ENCODE peak calls at places on chromosomes 2 and 18, in eight cellular contexts. N, Q, A, F, J, I, V and L are unnamed samples. For H3K4me1, the result is how much of the 10 kb centered on the place peaks cover.

GRCh38 chr2:85178980-85179411 is 45.8 kb downstream of the TCF7L1 start:
- DNase-seq in Q (no peak), V (no peak), I (no peak), N (no peak), F (no peak), J (no peak), A (no peak), L (no peak)

GRCh38 chr2:64260817-64261216 is 116.6 kb upstream of the PELI1 start:
- DNase-seq in I (no peak), V (peak), A (peak), N (peak), Q (peak), F (no peak), J (peak), L (peak)

GRCh38 chr2:35168351-35168750 is 1187.2 kb upstream of the CRIM1 start:
- DNase-seq in Q (no peak), F (no peak), V (no peak), I (no peak), N (no peak), J (no peak), A (no peak), L (no peak)

GRCh38 chr18:61199131-61199903 is 133.9 kb upstream of the CDH20 start:
- DNase-seq in I (peak), Q (no peak), N (no peak), V (no peak), F (no peak), J (no peak), A (no peak), L (no peak)

GRCh38 chr2:65576861-65577601 is 144.6 kb upstream of the SPRED2 start:
- DNase-seq in N (no peak), V (no peak), F (no peak), J (no peak), Q (no peak), A (no peak), I (peak), L (no peak)

GRCh38 chr2:156687715-156688114 is 251.5 kb downstream of the GPD2 start:
- DNase-seq in Q (no peak), J (no peak), N (no peak), I (no peak), A (no peak), V (no peak), F (no peak), L (no peak)

GRCh38 chr2:132538331-132538855 is 121.8 kb downstream of the GPR39 start:
- DNase-seq in N (no peak), J (no peak), V (no peak), F (no peak), I (no peak), Q (no peak), A (no peak), L (no peak)

GRCh38 chr18:55763805-55764204 is 175.8 kb upstream of the TCF4 start:
- DNase-seq in V (no peak), Q (no peak), I (peak), F (no peak), N (no peak), A (no peak), J (no peak), L (no peak)

GRCh38 chr2:129139380-129139779 is 820.7 kb upstream of the HS6ST1 start:
- DNase-seq in J (no peak), Q (no peak), F (no peak), V (no peak), N (peak), A (no peak), I (no peak), L (no peak)

GRCh38 chr18:45025108-45025471 is 344.4 kb downstream of the SETBP1 start:
- DNase-seq in A (no peak), F (no peak), J (no peak), I (no peak), Q (no peak), V (no peak), N (no peak), L (no peak)

GRCh38 chr2:182077451-182078142 is 91.9 kb downstream of the PPP1R1C start:
- DNase-seq in F (peak), N (peak), J (peak), Q (peak), V (no peak), A (peak), I (peak), L (peak)

GRCh38 chr2:112149194-112149593 is 11.0 kb downstream of the FBLN7 start:
- DNase-seq in J (no peak), F (no peak), Q (no peak), A (no peak), V (no peak), I (no peak), N (no peak), L (no peak)

GRCh38 chr18:23662309-23663263 is at the start of gene ANKRD29:
- DNase-seq in F (peak), A (peak), I (peak), V (peak), Q (peak), J (no peak), N (peak), L (peak)

GRCh38 chr2:234254783-234255521 is 204.4 kb downstream of the SPP2 start:
- DNase-seq in N (no peak), J (no peak), Q (no peak), V (no peak), F (no peak), A (no peak), I (peak), L (no peak)

GRCh38 chr18:10942998-10943397 is 206.4 kb downstream of the PIEZO2 start:
- DNase-seq in I (no peak), V (no peak), F (no peak), A (no peak), Q (no peak), J (no peak), N (no peak), L (no peak)

GRCh38 chr2:63064197-63064596 is 13.6 kb downstream of the OTX1 start:
- DNase-seq in N (no peak), V (no peak), I (no peak), F (no peak), J (no peak), A (no peak), Q (no peak), L (no peak)

GRCh38 chr2:158239271-158239670 is 137.6 kb downstream of the UPP2 start:
- DNase-seq in I (no peak), F (no peak), Q (no peak), V (no peak), N (no peak), A (no peak), J (no peak), L (no peak)

GRCh38 chr2:96954490-96954846 is 31.9 kb downstream of the FAM178B start:
- DNase-seq in V (no peak), I (peak), Q (no peak), A (no peak), J (no peak), F (no peak), N (no peak), L (peak)

GRCh38 chr2:157769866-157770265 is 106.3 kb downstream of the ACVR1 start:
- DNase-seq in I (no peak), J (no peak), F (no peak), N (no peak), V (no peak), A (no peak), Q (no peak), L (no peak)

GRCh38 chr2:79369127-79369526 is 143.7 kb upstream of the CTNNA2 start:
- DNase-seq in A (no peak), N (no peak), F (peak), V (no peak), Q (no peak), I (no peak), J (no peak), L (no peak)

GRCh38 chr18:58176915-58177717 is 133.1 kb downstream of the NEDD4L start:
- DNase-seq in N (no peak), A (no peak), Q (no peak), V (no peak), F (no peak), I (peak), J (no peak), L (no peak)

GRCh38 chr18:79496978-79497637 is 101.4 kb downstream of the NFATC1 start:
- DNase-seq in Q (peak), J (no peak), I (peak), N (peak), V (peak), F (peak), A (no peak), L (no peak)

GRCh38 chr2:117980381-117980780 is 33.5 kb downstream of the CCDC93 start:
- DNase-seq in V (no peak), F (no peak), Q (no peak), N (no peak), I (peak), A (no peak), J (no peak), L (no peak)

GRCh38 chr2:152054593-152054992 is 44.3 kb downstream of the CACNB4 start:
- DNase-seq in I (peak), N (no peak), Q (no peak), J (no peak), V (no peak), F (no peak), A (no peak), L (no peak)

GRCh38 chr2:16828044-16828827 is 162.6 kb upstream of the CYRIA start:
- DNase-seq in F (no peak), J (no peak), N (no peak), A (no peak), V (no peak), I (no peak), Q (no peak), L (no peak)

GRCh38 chr2:190360561-190360960 is 17.2 kb downstream of the INPP1 start:
- DNase-seq in Q (no peak), J (no peak), I (no peak), N (no peak), F (no peak), V (no peak), A (no peak), L (no peak)
- H3K27ac ChIP-seq in Q (no peak), J (no peak), I (no peak), N (peak), F (peak), V (peak), A (no peak), L (peak)

DNA sequence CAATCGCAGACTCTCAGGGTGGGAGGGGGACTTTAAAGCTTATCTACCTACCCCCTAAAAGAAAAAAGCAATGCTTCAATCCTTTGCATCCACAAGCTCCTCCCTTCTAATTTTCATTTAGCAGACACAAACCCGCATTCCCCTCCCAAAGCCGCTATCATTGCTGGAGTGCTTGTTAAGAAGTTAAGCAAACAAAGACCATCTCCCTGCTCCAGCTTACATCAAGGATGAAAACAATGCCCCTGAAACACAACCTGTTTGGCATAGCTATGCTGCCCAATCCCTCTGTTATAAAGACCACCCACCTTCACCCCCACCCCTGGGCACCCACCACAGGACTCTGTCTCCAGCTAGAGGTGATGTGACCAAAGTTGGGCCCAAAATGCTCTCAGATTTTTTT is 33.0 kb downstream of the REEP1 start:
- DNase-seq in V (no peak), Q (no peak), J (no peak), F (no peak), I (no peak), N (no peak), A (no peak), L (no peak)
- H3K4me1 ChIP-seq in V (half or more), Q (under half), J (under half), F (under half), I (under half), N (under half), A (under half), L (under half)

GRCh38 chr2:174246944-174247381 is 1.4 kb downstream of the OLA1 start:
- DNase-seq in Q (no peak), A (no peak), N (no peak), F (no peak), V (no peak), I (no peak), J (no peak), L (no peak)
- H3K4me3 ChIP-seq in Q (no peak), A (no peak), N (no peak), F (no peak), V (no peak), I (no peak), J (peak), L (no peak)

DNA sequence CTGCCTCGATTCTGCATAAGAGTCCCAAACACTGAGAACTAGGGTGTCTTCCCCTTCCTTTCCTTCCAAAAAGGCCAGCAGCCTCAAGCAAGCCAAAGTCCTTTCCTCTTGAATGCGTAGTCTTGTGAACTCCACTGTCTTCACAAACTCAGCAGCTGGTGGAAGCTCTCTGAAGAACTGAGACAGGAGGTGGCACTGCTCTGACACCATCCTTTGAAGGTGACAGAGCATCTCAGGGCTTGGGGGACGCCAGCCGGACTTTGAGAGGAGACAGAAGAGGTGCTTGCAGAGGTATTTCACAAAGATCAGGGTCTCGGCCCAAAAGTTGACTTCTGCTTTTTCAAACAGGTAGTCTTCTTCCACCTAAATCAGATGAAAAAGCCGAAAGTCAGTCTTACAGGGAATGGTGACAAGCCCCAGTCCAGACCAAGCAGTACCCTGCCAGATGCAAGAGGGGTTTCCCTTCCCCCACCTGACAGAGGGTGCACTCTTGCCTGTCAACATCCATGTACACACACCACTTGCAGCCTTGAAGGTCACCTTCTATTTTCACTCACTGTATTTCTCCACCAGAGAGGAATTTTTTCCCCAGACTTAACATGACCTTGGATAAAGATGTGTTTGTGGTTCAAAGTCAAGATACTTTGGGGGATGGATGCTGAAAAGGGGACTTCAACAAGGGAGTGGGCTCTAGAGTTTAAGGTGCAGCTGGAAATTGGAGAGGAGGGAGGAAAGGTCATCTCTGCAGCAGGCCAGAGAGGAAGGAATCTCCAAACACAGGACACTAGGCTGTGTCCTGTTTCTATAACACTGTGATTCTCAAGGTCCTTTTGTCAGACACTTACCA is 4.8 kb upstream of the ZFP36L2 start:
- DNase-seq in F (no peak), J (peak), Q (no peak), A (no peak), I (no peak), V (no peak), N (no peak), L (no peak)
- H3K27ac ChIP-seq in F (peak), J (peak), Q (no peak), A (no peak), I (no peak), V (no peak), N (no peak), L (no peak)